ENCODE peak calls at places on chromosome 7, in five cellular contexts. One of them, this sample, is unnamed.
A peak's percentile ranks its signal among the peaks of the same experiment; 100 is the strongest.

GRCh38 chr7:32890553-32891045 is 961 bp downstream of the KBTBD2 start:
- DNase-seq in midbrain: peak; percentile 53
- DNase-seq in stimulated activated CD8-positive, alpha-beta memory T cell treated with anti-CD3 and anti-CD28 coated beads, Interleukin-12 subunit alpha, Interleukin-12 subunit beta, amount 100 ng/mL, for 4 hours: no peak
- DNase-seq in stimulated activated CD4-positive, alpha-beta T cell treated with anti-CD3 and anti-CD28 coated beads, Interleukin-1b, Interleukin-23, amount 100 ng/mL, for 48 hours: peak; percentile 27
- DNase-seq in endodermal cell: peak; percentile 57
- DNase-seq in this sample: peak; percentile 37

GRCh38 chr7:445563-446288 is 73.9 kb downstream of the PDGFA start:
- DNase-seq in midbrain: no peak
- DNase-seq in stimulated activated CD8-positive, alpha-beta memory T cell treated with anti-CD3 and anti-CD28 coated beads, Interleukin-12 subunit alpha, Interleukin-12 subunit beta, amount 100 ng/mL, for 4 hours: no peak
- DNase-seq in stimulated activated CD4-positive, alpha-beta T cell treated with anti-CD3 and anti-CD28 coated beads, Interleukin-1b, Interleukin-23, amount 100 ng/mL, for 48 hours: no peak
- DNase-seq in endodermal cell: no peak
- DNase-seq in this sample: no peak

GRCh38 chr7:99918959-99919813 is at the start of gene TRIM4:
- DNase-seq in midbrain: peak; percentile 94
- DNase-seq in stimulated activated CD8-positive, alpha-beta memory T cell treated with anti-CD3 and anti-CD28 coated beads, Interleukin-12 subunit alpha, Interleukin-12 subunit beta, amount 100 ng/mL, for 4 hours: peak; percentile 83
- DNase-seq in stimulated activated CD4-positive, alpha-beta T cell treated with anti-CD3 and anti-CD28 coated beads, Interleukin-1b, Interleukin-23, amount 100 ng/mL, for 48 hours: peak; percentile 93
- DNase-seq in endodermal cell: no peak
- DNase-seq in this sample: peak; percentile 95

GRCh38 chr7:55369427-55369826 is 4.3 kb downstream of the LANCL2 start:
- DNase-seq in midbrain: no peak
- DNase-seq in stimulated activated CD8-positive, alpha-beta memory T cell treated with anti-CD3 and anti-CD28 coated beads, Interleukin-12 subunit alpha, Interleukin-12 subunit beta, amount 100 ng/mL, for 4 hours: no peak
- DNase-seq in stimulated activated CD4-positive, alpha-beta T cell treated with anti-CD3 and anti-CD28 coated beads, Interleukin-1b, Interleukin-23, amount 100 ng/mL, for 48 hours: no peak
- DNase-seq in endodermal cell: no peak
- DNase-seq in this sample: no peak

GRCh38 chr7:24755541-24756416 is 1.5 kb downstream of the GSDME start:
- DNase-seq in midbrain: no peak
- DNase-seq in stimulated activated CD8-positive, alpha-beta memory T cell treated with anti-CD3 and anti-CD28 coated beads, Interleukin-12 subunit alpha, Interleukin-12 subunit beta, amount 100 ng/mL, for 4 hours: no peak
- DNase-seq in stimulated activated CD4-positive, alpha-beta T cell treated with anti-CD3 and anti-CD28 coated beads, Interleukin-1b, Interleukin-23, amount 100 ng/mL, for 48 hours: no peak
- DNase-seq in endodermal cell: no peak
- DNase-seq in this sample: peak; percentile 22

GRCh38 chr7:105439174-105439893 is 50.6 kb upstream of the SRPK2 start:
- DNase-seq in midbrain: no peak
- DNase-seq in stimulated activated CD8-positive, alpha-beta memory T cell treated with anti-CD3 and anti-CD28 coated beads, Interleukin-12 subunit alpha, Interleukin-12 subunit beta, amount 100 ng/mL, for 4 hours: no peak
- DNase-seq in stimulated activated CD4-positive, alpha-beta T cell treated with anti-CD3 and anti-CD28 coated beads, Interleukin-1b, Interleukin-23, amount 100 ng/mL, for 48 hours: peak; percentile 13
- DNase-seq in endodermal cell: peak; percentile 56
- DNase-seq in this sample: peak; percentile 29

GRCh38 chr7:130127404-130128395 is 57.4 kb downstream of the KLHDC10 start:
- DNase-seq in midbrain: no peak
- DNase-seq in stimulated activated CD8-positive, alpha-beta memory T cell treated with anti-CD3 and anti-CD28 coated beads, Interleukin-12 subunit alpha, Interleukin-12 subunit beta, amount 100 ng/mL, for 4 hours: no peak
- DNase-seq in stimulated activated CD4-positive, alpha-beta T cell treated with anti-CD3 and anti-CD28 coated beads, Interleukin-1b, Interleukin-23, amount 100 ng/mL, for 48 hours: no peak
- DNase-seq in endodermal cell: no peak
- DNase-seq in this sample: no peak

GRCh38 chr7:143975617-143976016 is 21.0 kb downstream of the OR2F1 start:
- DNase-seq in midbrain: no peak
- DNase-seq in stimulated activated CD8-positive, alpha-beta memory T cell treated with anti-CD3 and anti-CD28 coated beads, Interleukin-12 subunit alpha, Interleukin-12 subunit beta, amount 100 ng/mL, for 4 hours: no peak
- DNase-seq in stimulated activated CD4-positive, alpha-beta T cell treated with anti-CD3 and anti-CD28 coated beads, Interleukin-1b, Interleukin-23, amount 100 ng/mL, for 48 hours: no peak
- DNase-seq in endodermal cell: peak; percentile 55
- DNase-seq in this sample: no peak

GRCh38 chr7:142375710-142376313 is 118.0 kb upstream of the PRSS58 start:
- DNase-seq in midbrain: no peak
- DNase-seq in stimulated activated CD8-positive, alpha-beta memory T cell treated with anti-CD3 and anti-CD28 coated beads, Interleukin-12 subunit alpha, Interleukin-12 subunit beta, amount 100 ng/mL, for 4 hours: no peak
- DNase-seq in stimulated activated CD4-positive, alpha-beta T cell treated with anti-CD3 and anti-CD28 coated beads, Interleukin-1b, Interleukin-23, amount 100 ng/mL, for 48 hours: peak; percentile 21
- DNase-seq in endodermal cell: peak; percentile 91
- DNase-seq in this sample: peak; percentile 31

GRCh38 chr7:100763556-100764140 is 30.3 kb downstream of the ZAN start:
- DNase-seq in midbrain: no peak
- DNase-seq in stimulated activated CD8-positive, alpha-beta memory T cell treated with anti-CD3 and anti-CD28 coated beads, Interleukin-12 subunit alpha, Interleukin-12 subunit beta, amount 100 ng/mL, for 4 hours: no peak
- DNase-seq in stimulated activated CD4-positive, alpha-beta T cell treated with anti-CD3 and anti-CD28 coated beads, Interleukin-1b, Interleukin-23, amount 100 ng/mL, for 48 hours: no peak
- DNase-seq in endodermal cell: peak; percentile 60
- DNase-seq in this sample: no peak

GRCh38 chr7:13286916-13287315 is 599.5 kb downstream of the ARL4A start:
- DNase-seq in midbrain: no peak
- DNase-seq in stimulated activated CD8-positive, alpha-beta memory T cell treated with anti-CD3 and anti-CD28 coated beads, Interleukin-12 subunit alpha, Interleukin-12 subunit beta, amount 100 ng/mL, for 4 hours: no peak
- DNase-seq in stimulated activated CD4-positive, alpha-beta T cell treated with anti-CD3 and anti-CD28 coated beads, Interleukin-1b, Interleukin-23, amount 100 ng/mL, for 48 hours: no peak
- DNase-seq in endodermal cell: no peak
- DNase-seq in this sample: no peak

GRCh38 chr7:21429786-21430574 is 2.1 kb downstream of the SP4 start:
- DNase-seq in midbrain: no peak
- DNase-seq in stimulated activated CD8-positive, alpha-beta memory T cell treated with anti-CD3 and anti-CD28 coated beads, Interleukin-12 subunit alpha, Interleukin-12 subunit beta, amount 100 ng/mL, for 4 hours: no peak
- DNase-seq in stimulated activated CD4-positive, alpha-beta T cell treated with anti-CD3 and anti-CD28 coated beads, Interleukin-1b, Interleukin-23, amount 100 ng/mL, for 48 hours: no peak
- DNase-seq in endodermal cell: no peak
- DNase-seq in this sample: no peak

GRCh38 chr7:144738708-144739314 is 97.0 kb downstream of the TPK1 start:
- DNase-seq in midbrain: peak; percentile 21
- DNase-seq in stimulated activated CD8-positive, alpha-beta memory T cell treated with anti-CD3 and anti-CD28 coated beads, Interleukin-12 subunit alpha, Interleukin-12 subunit beta, amount 100 ng/mL, for 4 hours: no peak
- DNase-seq in stimulated activated CD4-positive, alpha-beta T cell treated with anti-CD3 and anti-CD28 coated beads, Interleukin-1b, Interleukin-23, amount 100 ng/mL, for 48 hours: no peak
- DNase-seq in endodermal cell: no peak
- DNase-seq in this sample: peak; percentile 7